ENCODE peak calls at places on chromosomes 6 and 20, in four cellular contexts. O, R, K and V are unnamed samples.

GRCh38 chr6:104326173-104327001 is 533.3 kb downstream of the HACE1 start:
- DNase-seq in O (no peak), R (peak), K (no peak), V (no peak)

GRCh38 chr6:100504786-100505737 is 40.3 kb upstream of the SIM1 start:
- DNase-seq in R (peak), O (no peak), K (no peak), V (peak)

GRCh38 chr6:22570185-22570551 is 802 bp downstream of the HDGFL1 start:
- DNase-seq in O (no peak), K (peak), R (no peak), V (no peak)

GRCh38 chr6:165718486-165718885 is 55.4 kb upstream of the PDE10A start:
- DNase-seq in R (no peak), O (no peak), K (no peak), V (peak)

GRCh38 chr6:2971420-2972218 is at the start of gene SERPINB6:
- DNase-seq in R (no peak), O (peak), K (no peak), V (peak)

GRCh38 chr6:108115598-108116058 is 41.1 kb upstream of the OSTM1 start:
- DNase-seq in O (peak), K (peak), R (peak), V (peak)

GRCh38 chr6:112289039-112289566 is 34.7 kb upstream of the LAMA4 start:
- DNase-seq in O (no peak), K (no peak), R (peak), V (peak)

GRCh38 chr6:97394160-97394748 is 111.2 kb upstream of the MMS22L start:
- DNase-seq in R (peak), O (no peak), K (peak), V (peak)

GRCh38 chr6:136446579-136447182 is 103.5 kb downstream of the MAP7 start:
- DNase-seq in R (no peak), O (no peak), K (no peak), V (peak)

GRCh38 chr20:59574308-59574707 is 30.0 kb upstream of the PHACTR3 start:
- DNase-seq in K (no peak), R (no peak), O (no peak), V (no peak)

GRCh38 chr6:89999154-89999553 is 104.9 kb downstream of the GJA10 start:
- DNase-seq in K (no peak), R (no peak), O (no peak), V (peak)

GRCh38 chr6:3798211-3798909 is 46.8 kb upstream of the PXDC1 start:
- DNase-seq in O (no peak), K (no peak), R (no peak), V (no peak)

GRCh38 chr6:163533443-163533842 is 118.9 kb downstream of the QKI start:
- DNase-seq in K (no peak), R (no peak), O (no peak), V (peak)

GRCh38 chr6:108959972-108960582 is 111.9 kb downstream of the ARMC2 start:
- DNase-seq in O (no peak), R (no peak), K (no peak), V (no peak)

GRCh38 chr6:53369876-53370515 is 21.2 kb upstream of the ELOVL5 start:
- DNase-seq in O (no peak), R (peak), K (no peak), V (no peak)

GRCh38 chr20:37398750-37399621 is 53.0 kb downstream of the SRC start:
- DNase-seq in R (no peak), K (no peak), O (no peak), V (no peak)

GRCh38 chr6:88166901-88167624 is 916 bp upstream of the CNR1 start:
- DNase-seq in R (peak), O (peak), K (peak), V (no peak)

GRCh38 chr6:14202947-14203346 is 85.4 kb downstream of the CD83 start:
- DNase-seq in K (no peak), R (no peak), O (no peak), V (no peak)

GRCh38 chr6:115765966-115766365 is 294.7 kb downstream of the FRK start:
- DNase-seq in O (no peak), K (no peak), R (no peak), V (no peak)

GRCh38 chr20:38706482-38706881 is 17.8 kb upstream of the SLC32A1 start:
- DNase-seq in O (no peak), R (peak), K (peak), V (no peak)

GRCh38 chr6:71419954-71420692 is 131.5 kb downstream of the OGFRL1 start:
- DNase-seq in O (no peak), R (peak), K (no peak), V (peak)

GRCh38 chr6:156685823-156686428 is 91.3 kb upstream of the ARID1B start:
- DNase-seq in O (no peak), K (no peak), R (no peak), V (no peak)

GRCh38 chr6:124433369-124434064 is 528.7 kb upstream of the RNF217 start:
- DNase-seq in R (no peak), O (no peak), K (no peak), V (no peak)

GRCh38 chr6:158369241-158369640 is 57.0 kb downstream of the TULP4 start:
- DNase-seq in R (no peak), O (no peak), K (no peak), V (no peak)

GRCh38 chr6:158370805-158371204 is 58.5 kb downstream of the TULP4 start:
- DNase-seq in O (no peak), K (no peak), R (no peak), V (no peak)

GRCh38 chr6:158372570-158372969 is 60.3 kb downstream of the TULP4 start:
- DNase-seq in O (no peak), R (no peak), K (no peak), V (no peak)

GRCh38 chr6:158366363-158366762 is 54.1 kb downstream of the TULP4 start:
- DNase-seq in O (no peak), R (no peak), K (no peak), V (no peak)

DNA sequence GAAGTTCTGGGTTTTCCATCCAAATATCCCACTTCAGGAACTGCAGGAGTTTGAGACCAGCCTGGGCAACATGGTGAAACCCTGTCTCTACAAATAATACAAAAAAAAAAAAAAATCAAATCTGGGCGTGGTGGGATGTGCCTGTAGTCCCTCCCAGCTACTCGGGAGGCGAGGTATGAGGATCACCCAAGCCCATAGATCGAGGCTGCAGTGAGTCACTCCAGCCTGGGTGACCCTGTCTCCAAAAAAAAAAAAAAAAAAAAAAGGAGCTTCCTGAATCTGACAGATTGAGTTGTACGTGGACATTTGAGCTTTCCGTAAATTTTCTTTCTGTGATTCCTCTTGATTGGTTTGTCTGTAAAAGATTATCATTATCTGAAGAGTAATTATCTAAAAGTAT is 55.6 kb downstream of the TULP4 start:
- DNase-seq in O (no peak), K (no peak), R (no peak), V (no peak)
- H3K56ac ChIP-seq in O (no peak), K (no peak), R (no peak), V (no peak)

DNA sequence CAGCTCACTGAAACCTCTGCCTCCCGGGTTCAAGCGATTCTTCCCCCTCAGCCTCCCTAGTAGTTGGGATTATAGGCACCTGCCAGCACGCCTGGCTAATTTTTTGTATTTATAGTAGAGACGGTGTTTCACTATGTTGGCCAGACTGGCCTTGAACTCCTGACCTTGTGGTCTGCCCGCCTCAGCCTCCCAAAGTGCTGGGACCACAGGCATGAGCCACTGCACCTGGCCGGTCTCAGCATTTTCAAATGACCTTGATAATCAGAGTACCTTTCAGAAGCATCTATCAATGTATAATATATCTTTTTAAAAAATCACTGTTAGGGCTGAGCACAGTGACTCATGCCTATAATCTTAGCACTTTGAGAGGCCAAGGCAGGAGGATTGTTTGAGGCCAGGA is 143.0 kb downstream of the DOK5 start:
- DNase-seq in O (no peak), K (no peak), R (no peak), V (no peak)
- H3K56ac ChIP-seq in O (no peak), K (no peak), R (no peak), V (no peak)

GRCh38 chr6:159252955-159253508 is 83.8 kb downstream of the FNDC1 start:
- DNase-seq in O (peak), K (peak), R (peak), V (peak)

GRCh38 chr6:159250633-159251032 is 81.4 kb downstream of the FNDC1 start:
- DNase-seq in O (no peak), R (no peak), K (no peak), V (no peak)

GRCh38 chr6:159249752-159250151 is 80.6 kb downstream of the FNDC1 start:
- DNase-seq in R (no peak), O (no peak), K (no peak), V (no peak)

GRCh38 chr6:159254186-159254585 is 85.0 kb downstream of the FNDC1 start:
- DNase-seq in K (no peak), R (no peak), O (no peak), V (no peak)

DNA sequence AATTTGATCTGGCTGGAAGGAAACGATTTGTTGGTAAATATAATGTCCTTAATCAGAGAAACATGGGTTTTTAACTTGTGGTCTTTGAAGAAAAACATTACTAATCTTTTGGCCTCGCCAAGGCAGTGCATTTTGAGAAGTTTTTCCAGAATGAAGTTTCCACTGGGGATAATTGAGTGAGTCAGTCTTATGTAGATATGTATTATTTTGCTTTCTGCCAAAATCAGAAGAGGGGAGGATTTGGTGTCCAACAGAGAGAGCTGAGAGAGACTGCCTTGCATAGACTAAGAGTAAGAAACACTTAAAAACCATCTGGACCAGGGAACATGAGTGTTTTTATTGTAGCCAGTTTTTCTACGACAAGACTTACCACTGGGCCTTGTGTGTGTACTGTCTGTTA is 80.0 kb downstream of the FNDC1 start:
- DNase-seq in O (no peak), R (no peak), K (no peak), V (no peak)
- H3K56ac ChIP-seq in O (no peak), R (no peak), K (no peak), V (no peak)

GRCh38 chr6:33160728-33161323 is 31.4 kb downstream of the COL11A2 start:
- DNase-seq in K (peak), O (no peak), R (peak), V (peak)
- H3K56ac ChIP-seq in K (no peak), O (no peak), R (no peak), V (no peak)

DNA sequence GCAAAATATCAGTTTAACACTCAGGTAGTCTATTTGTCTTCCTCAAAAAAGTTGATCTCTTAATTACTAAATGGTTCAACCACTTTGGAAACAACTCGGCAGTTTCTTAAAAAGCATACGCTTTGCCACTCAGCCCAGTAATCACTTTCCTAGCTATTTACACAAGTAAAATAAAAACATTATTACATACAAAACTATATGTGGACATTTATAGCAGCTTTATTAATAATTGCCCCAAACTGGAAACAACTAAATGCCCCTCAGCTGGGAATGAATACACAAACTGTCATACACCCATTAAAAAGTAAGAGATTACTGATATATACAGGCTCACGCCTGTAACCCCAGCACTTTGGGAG is 7.4 kb downstream of the EEF1A1 start:
- DNase-seq in K (no peak), R (no peak), O (no peak), V (peak)
- H3K56ac ChIP-seq in K (no peak), R (no peak), O (no peak), V (no peak)

DNA sequence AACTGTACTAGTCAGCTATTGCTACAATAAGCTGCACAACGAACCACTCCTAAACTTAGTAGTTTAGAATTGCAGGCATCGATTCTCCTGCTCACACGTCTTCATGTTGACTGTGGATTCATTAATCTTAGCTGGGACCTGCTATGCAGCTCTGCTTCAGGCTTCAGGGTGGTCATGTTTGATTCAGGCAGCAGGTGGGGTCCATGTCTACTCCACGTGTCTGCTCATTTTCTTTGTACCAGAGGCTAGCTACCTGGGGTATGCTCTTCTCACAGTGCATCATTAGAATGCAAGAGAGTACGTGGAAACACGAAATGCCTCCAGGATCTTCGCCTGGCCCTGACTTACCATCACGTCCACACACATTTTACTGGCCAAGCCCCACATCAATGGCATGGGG is 64.5 kb upstream of the RIN2 start:
- DNase-seq in O (no peak), K (no peak), R (no peak), V (no peak)
- H3K56ac ChIP-seq in O (no peak), K (no peak), R (no peak), V (no peak)

GRCh38 chr20:63678667-63679465 is 17.6 kb upstream of the TNFRSF6B start:
- DNase-seq in K (no peak), R (no peak), O (no peak), V (no peak)
- H3K56ac ChIP-seq in K (no peak), R (no peak), O (no peak), V (no peak)

DNA sequence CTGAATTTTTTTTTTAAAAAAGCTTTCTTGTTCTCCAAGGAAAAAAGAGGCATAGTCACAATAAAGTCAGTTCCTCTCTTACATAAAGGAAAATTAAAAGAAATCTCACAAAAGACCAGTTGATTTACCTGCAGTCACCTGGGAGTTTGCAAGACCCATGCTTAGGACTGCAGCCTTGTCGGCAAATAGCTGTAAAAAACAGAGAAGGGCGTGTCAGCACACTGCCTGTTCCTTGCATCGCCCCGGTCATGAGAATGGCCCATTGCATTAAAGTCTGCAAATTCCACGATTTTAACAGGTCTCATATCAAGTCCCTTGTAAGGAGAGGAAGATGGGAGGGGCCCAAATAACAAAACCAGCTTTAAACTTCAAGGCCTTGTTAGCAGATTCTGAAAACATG is 17.5 kb downstream of the JAG1 start:
- DNase-seq in K (no peak), R (no peak), O (no peak), V (no peak)
- H3K56ac ChIP-seq in K (no peak), R (no peak), O (no peak), V (no peak)

GRCh38 chr6:6681443-6681842 is 92.9 kb downstream of the LY86 start:
- DNase-seq in O (no peak), R (no peak), K (no peak), V (no peak)

GRCh38 chr6:6683964-6684363 is 95.4 kb downstream of the LY86 start:
- DNase-seq in O (no peak), K (no peak), R (no peak), V (no peak)

GRCh38 chr6:6680524-6680923 is 92.0 kb downstream of the LY86 start:
- DNase-seq in R (no peak), O (no peak), K (no peak), V (no peak)

GRCh38 chr6:6684365-6684833 is 95.9 kb downstream of the LY86 start:
- DNase-seq in R (no peak), O (no peak), K (no peak), V (no peak)

GRCh38 chr6:6682225-6682624 is 93.7 kb downstream of the LY86 start:
- DNase-seq in R (no peak), O (no peak), K (no peak), V (no peak)
- H3K56ac ChIP-seq in R (no peak), O (no peak), K (no peak), V (no peak)

GRCh38 chr6:85483861-85484260 is 34.0 kb downstream of the NT5E start:
- DNase-seq in O (no peak), K (no peak), R (no peak), V (no peak)
- H3K56ac ChIP-seq in O (no peak), K (no peak), R (no peak), V (no peak)